ENCODE peak calls at places on chromosomes 2 and 18, in eight cellular contexts. W is CD4-positive, alpha-beta memory T cell; N is HCT116; S is CD8-positive, alpha-beta memory T cell; K is bronchial epithelial cell; L is GM12864; D is CD8-positive, alpha-beta T cell; T is HFF-Myc. E is an unnamed sample.

GRCh38 chr2:189369566-189369965 is 71.7 kb upstream of the WDR75 start:
- DNase-seq in W (no peak), K (peak; percentile 90), T (no peak), L (no peak), S (no peak), D (no peak), N (no peak), E (peak; percentile 83)

GRCh38 chr2:138503652-138504051 is 2.1 kb downstream of the SPOPL start:
- DNase-seq in L (no peak), S (no peak), T (no peak), W (no peak), D (no peak), K (no peak), N (no peak), E (no peak)

GRCh38 chr2:45652090-45653050 is 895 bp downstream of the PRKCE start:
- DNase-seq in T (no peak), N (no peak), L (no peak), D (peak; percentile 25), S (peak; percentile 48), W (peak; percentile 10), K (no peak), E (peak; percentile 66)

GRCh38 chr2:20568501-20569463 is 82.1 kb downstream of the HS1BP3 start:
- DNase-seq in W (no peak), T (no peak), S (no peak), D (no peak), K (peak; percentile 81), N (no peak), L (no peak), E (peak; percentile 77)

GRCh38 chr2:199692489-199692888 is 158.5 kb downstream of the FTCDNL1 start:
- DNase-seq in D (no peak), L (no peak), K (peak; percentile 2), W (no peak), S (no peak), N (no peak), T (no peak), E (peak; percentile 1)

GRCh38 chr2:25158096-25158852 is 10.1 kb downstream of the POMC start:
- DNase-seq in S (no peak), T (no peak), D (no peak), L (no peak), N (no peak), W (no peak), K (no peak), E (no peak)

GRCh38 chr18:24463233-24463775 is 2.9 kb downstream of the HRH4 start:
- DNase-seq in K (no peak), S (no peak), N (no peak), D (no peak), T (no peak), L (no peak), W (no peak), E (peak; percentile 8)

GRCh38 chr2:163649080-163649479 is 86.7 kb downstream of the FIGN start:
- DNase-seq in L (no peak), K (peak; percentile 32), D (no peak), W (no peak), S (no peak), T (no peak), N (no peak), E (peak; percentile 36)

GRCh38 chr2:9814129-9814868 is 29.0 kb upstream of the TAF1B start:
- DNase-seq in K (no peak), T (no peak), S (no peak), D (no peak), L (no peak), N (no peak), W (no peak), E (no peak)

GRCh38 chr2:202120827-202121226 is 47.8 kb downstream of the KIAA2012 start:
- DNase-seq in D (no peak), N (no peak), W (no peak), L (no peak), S (no peak), T (no peak), K (no peak), E (no peak)

DNA sequence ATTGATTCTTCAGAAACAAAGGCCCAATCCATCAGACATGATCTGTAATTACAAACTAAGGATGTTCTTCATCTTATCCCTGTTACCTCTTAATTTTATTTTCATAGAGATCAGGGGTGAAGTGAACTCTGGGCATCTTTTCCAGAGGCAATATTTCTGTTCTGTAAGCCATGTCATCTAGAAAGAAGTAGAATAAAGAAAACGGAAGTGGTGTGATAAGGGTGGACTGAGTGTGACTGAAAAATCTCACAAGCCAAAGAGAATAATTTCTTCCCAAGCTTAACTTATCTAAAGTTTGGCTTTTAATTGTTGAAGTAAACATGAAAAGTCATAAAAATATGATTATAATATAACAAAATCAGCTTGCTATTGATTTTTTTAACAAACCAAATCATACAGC is 168.5 kb downstream of the ANKRD44 start:
- DNase-seq in L (no peak), T (no peak), N (no peak), S (no peak), W (no peak), D (no peak), K (no peak), E (no peak)
- H3K4me3 ChIP-seq in L (no peak overlapping the region), T (no peak overlapping the region), N (no peak overlapping the region), S (no peak overlapping the region), W (no peak overlapping the region), D (no peak overlapping the region), K (no peak overlapping the region), E (no peak overlapping the region)

GRCh38 chr2:96531872-96532505 is 4.6 kb upstream of the ARID5A start:
- DNase-seq in T (peak; percentile 100), D (peak; percentile 74), W (peak; percentile 88), S (peak; percentile 90), L (peak; percentile 82), K (peak; percentile 98), N (peak; percentile 95), E (peak; percentile 99)

GRCh38 chr2:96532641-96533291 is 3.8 kb upstream of the ARID5A start:
- DNase-seq in S (no peak), N (no peak), T (no peak), K (no peak), W (no peak), L (no peak), D (no peak), E (no peak)

GRCh38 chr2:96530144-96530430 is 6.5 kb upstream of the ARID5A start:
- DNase-seq in L (no peak), T (no peak), K (no peak), N (no peak), D (no peak), W (no peak), S (no peak), E (no peak)

GRCh38 chr2:96530474-96531357 is 5.8 kb upstream of the ARID5A start:
- DNase-seq in S (no peak), N (no peak), L (no peak), K (no peak), T (no peak), W (no peak), D (no peak), E (no peak)

DNA sequence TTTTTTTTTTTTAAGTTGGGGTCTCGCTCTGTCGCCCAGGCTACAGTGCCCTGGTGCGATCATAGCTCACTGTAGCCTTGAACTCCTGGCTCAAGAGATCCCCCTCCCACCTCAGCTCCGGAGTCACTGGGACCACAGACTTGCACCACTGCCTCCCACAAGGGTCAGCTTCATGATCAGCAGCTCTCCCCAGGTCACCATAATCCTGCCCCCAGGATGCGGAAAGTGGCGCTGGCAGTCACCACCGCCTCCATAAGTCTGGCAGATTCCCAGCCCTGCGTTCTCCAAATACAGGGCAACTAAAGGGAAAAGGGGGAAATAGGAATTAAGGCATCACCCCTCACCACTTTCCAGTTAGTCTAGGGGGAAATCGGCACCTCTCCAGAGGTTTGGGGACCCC is 5.2 kb upstream of the ARID5A start:
- DNase-seq in T (no peak), L (no peak), K (no peak), D (no peak), S (no peak), W (no peak), N (no peak), E (no peak)
- H3K4me3 ChIP-seq in T (peak overlapping the region; percentile 14), L (peak overlapping the region; percentile 37), K (no peak overlapping the region), D (peak overlapping the region; percentile 34), S (peak overlapping the region; percentile 44), W (no peak overlapping the region), N (peak overlapping the region; percentile 39), E (no peak overlapping the region)

GRCh38 chr2:231924889-231925275 is 1.3 kb downstream of the NPPC start:
- DNase-seq in W (no peak), S (no peak), D (no peak), K (no peak), L (no peak), N (no peak), T (no peak), E (no peak)
- H3K4me3 ChIP-seq in W (no peak overlapping the region), S (no peak overlapping the region), D (peak overlapping the region; percentile 66), K (no peak overlapping the region), L (no peak overlapping the region), N (peak overlapping the region; percentile 35), T (no peak overlapping the region), E (no peak overlapping the region)

GRCh38 chr2:96146151-96146880 is 1.1 kb upstream of the DUSP2 start:
- DNase-seq in T (no peak), K (peak; percentile 52), W (peak; percentile 95), S (peak; percentile 95), D (peak; percentile 80), N (no peak), L (no peak), E (no peak)
- H3K4me3 ChIP-seq in T (no peak overlapping the region), K (no peak overlapping the region), W (peak overlapping the region; percentile 61), S (peak overlapping the region; percentile 89), D (peak overlapping the region; percentile 91), N (no peak overlapping the region), L (peak overlapping the region; percentile 68), E (no peak overlapping the region)

DNA sequence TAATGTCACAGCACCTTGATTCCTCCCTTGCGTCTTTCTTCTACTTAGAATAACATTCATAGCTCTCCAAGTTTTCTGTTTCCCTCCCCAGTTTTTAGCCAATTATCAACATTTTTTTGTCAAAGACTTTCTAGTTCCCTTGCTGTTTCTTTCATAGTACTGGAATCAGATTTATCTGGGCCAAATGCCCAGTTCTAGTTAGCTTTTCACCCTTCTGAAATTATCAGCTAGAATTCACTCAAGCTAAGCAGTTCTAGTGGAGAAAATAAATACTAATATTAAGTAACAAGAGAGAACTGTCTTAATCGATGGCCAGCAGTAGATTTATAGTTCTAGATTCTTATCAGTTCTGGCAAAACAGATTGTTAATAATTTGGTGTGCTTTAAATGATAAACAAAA is 36.2 kb downstream of the EFEMP1 start:
- DNase-seq in L (no peak), D (no peak), S (no peak), N (no peak), K (no peak), T (no peak), W (no peak), E (peak; percentile 78)
- H3K4me3 ChIP-seq in L (no peak overlapping the region), D (no peak overlapping the region), S (no peak overlapping the region), N (no peak overlapping the region), K (no peak overlapping the region), T (no peak overlapping the region), W (no peak overlapping the region), E (no peak overlapping the region)